ENCODE peak calls at places on chromosomes 6 and 20, in six cellular contexts. U is nephron progenitor cell, Q is amniotic epithelial cell, Z is SHP77 treated with DMSO at 0.1 percent for 48 hours, K is A172, L is foreskin fibroblast. R is an unnamed sample.

GRCh38 chr6:95087394-95088097 is 489.8 kb upstream of the MANEA start:
- DNase-seq in K (peak), L (peak), Q (peak), Z (peak), U (no peak), R (peak)

GRCh38 chr20:11409526-11409925 is 508.2 kb upstream of the BTBD3 start:
- DNase-seq in U (no peak), Z (no peak), L (no peak), Q (no peak), K (no peak), R (no peak)

GRCh38 chr20:4811661-4812181 is 90.0 kb downstream of the PRND start:
- DNase-seq in Z (no peak), K (no peak), U (no peak), L (no peak), Q (no peak), R (no peak)

GRCh38 chr20:61683721-61684120 is 382.0 kb downstream of the TAF4 start:
- DNase-seq in K (no peak), U (no peak), Q (no peak), Z (no peak), L (no peak), R (no peak)

GRCh38 chr20:63532449-63532971 is 4.7 kb downstream of the PTK6 start:
- DNase-seq in K (no peak), L (no peak), Q (no peak), U (no peak), Z (no peak), R (no peak)

GRCh38 chr6:6164367-6164766 is 156.1 kb downstream of the F13A1 start:
- DNase-seq in Q (no peak), K (no peak), L (no peak), Z (no peak), U (no peak), R (no peak)

GRCh38 chr6:48135352-48136084 is 24.5 kb upstream of the PTCHD4 start:
- DNase-seq in Z (no peak), L (peak), K (peak), Q (peak), U (no peak), R (no peak)

GRCh38 chr6:43070028-43070632 is 6.0 kb upstream of the PTK7 start:
- DNase-seq in U (no peak), L (peak), K (peak), Z (peak), Q (peak), R (peak)

GRCh38 chr6:144576871-144577270 is 291.7 kb downstream of the UTRN start:
- DNase-seq in Z (no peak), Q (no peak), U (no peak), K (no peak), L (no peak), R (no peak)

GRCh38 chr6:105799051-105799450 is 287.1 kb upstream of the PRDM1 start:
- DNase-seq in L (no peak), Z (no peak), K (no peak), Q (no peak), U (no peak), R (no peak)

GRCh38 chr6:1609662-1610496 is at the start of gene FOXC1:
- DNase-seq in K (peak), Z (peak), L (peak), Q (peak), U (peak), R (peak)

GRCh38 chr6:90274481-90275030 is 22.1 kb downstream of the BACH2 start:
- DNase-seq in U (no peak), L (no peak), Q (no peak), Z (no peak), K (no peak), R (no peak)

GRCh38 chr6:141550471-141550870 is 582.3 kb upstream of the GJE1 start:
- DNase-seq in K (no peak), L (no peak), Z (no peak), U (no peak), Q (no peak), R (no peak)

GRCh38 chr6:19210849-19211590 is 626.1 kb upstream of the ID4 start:
- DNase-seq in Q (no peak), L (no peak), K (no peak), U (peak), Z (no peak), R (no peak)

GRCh38 chr6:13278991-13279390 is 49.3 kb downstream of the TBC1D7 start:
- DNase-seq in U (no peak), Q (no peak), Z (no peak), L (peak), K (no peak), R (no peak)

GRCh38 chr6:158605266-158605878 is 39.2 kb downstream of the DYNLT1 start:
- DNase-seq in Q (peak), U (peak), Z (peak), K (peak), L (peak), R (peak)

GRCh38 chr6:2875840-2876207 is 27.3 kb downstream of the SERPINB9 start:
- DNase-seq in U (peak), Q (no peak), L (no peak), K (no peak), Z (no peak), R (no peak)

GRCh38 chr20:16283978-16284377 is 289.3 kb downstream of the KIF16B start:
- DNase-seq in Z (no peak), L (no peak), K (no peak), Q (no peak), U (no peak), R (no peak)

GRCh38 chr6:111478749-111479148 is 4.3 kb downstream of the REV3L start:
- DNase-seq in Z (no peak), Q (peak), U (no peak), L (no peak), K (peak), R (no peak)

GRCh38 chr6:157962601-157963084 is 19.0 kb upstream of the SYNJ2 start:
- DNase-seq in Z (no peak), K (no peak), L (no peak), Q (peak), U (no peak), R (peak)

GRCh38 chr20:4702562-4703280 is 19.0 kb upstream of the PRND start:
- DNase-seq in L (no peak), Z (no peak), K (no peak), Q (no peak), U (no peak), R (no peak)

GRCh38 chr6:165910184-165910583 is 247.1 kb upstream of the PDE10A start:
- DNase-seq in Q (peak), Z (no peak), U (no peak), K (peak), L (no peak), R (no peak)